ENCODE peak calls at places on chromosome 1, in nine cellular contexts. F is esophagus squamous epithelium; H is sigmoid colon; V is cardiac muscle cell; R is pancreas; N is heart right ventricle; Q is stomach; K is naive thymus-derived CD4-positive, alpha-beta T cell; X is foreskin keratinocyte. G is an unnamed sample. For H3K4me1, the result is how much of the 10 kb centered on the place peaks cover.

GRCh38 chr1:32915766-32916455 is 14.7 kb upstream of the TMEM54 start:
- DNase-seq in F (no peak), H (no peak), V (no peak), R (no peak), N (no peak), Q (no peak), K (no peak), X (no peak), G (no peak)

GRCh38 chr1:229003233-229004031 is 267.5 kb upstream of the RAB4A start:
- DNase-seq in F (no peak), H (peak), V (peak), R (no peak), N (no peak), Q (no peak), K (no peak), X (no peak), G (no peak)

GRCh38 chr1:24586970-24587820 is 31.3 kb downstream of the NCMAP start:
- DNase-seq in F (no peak), H (no peak), V (peak), R (peak), N (peak), Q (peak), K (no peak), X (no peak), G (peak)

GRCh38 chr1:188386161-188386560 is 1557.4 kb downstream of the PLA2G4A start:
- DNase-seq in F (no peak), H (no peak), V (peak), R (no peak), N (no peak), Q (no peak), K (no peak), X (no peak), G (no peak)

GRCh38 chr1:43507296-43508295 is 23.1 kb upstream of the PTPRF start:
- DNase-seq in F (no peak), H (no peak), V (no peak), R (no peak), N (no peak), Q (no peak), K (no peak), X (no peak), G (no peak)

GRCh38 chr1:185337221-185337620 is 20.2 kb upstream of the IVNS1ABP start:
- DNase-seq in F (no peak), H (no peak), V (peak), R (no peak), N (no peak), Q (no peak), K (no peak), X (no peak), G (no peak)

GRCh38 chr1:195701149-195701548 is 907.1 kb downstream of the KCNT2 start:
- DNase-seq in F (no peak), H (no peak), V (no peak), R (no peak), N (no peak), Q (no peak), K (no peak), X (no peak), G (no peak)

GRCh38 chr1:209838537-209838936 is 10.8 kb downstream of the UTP25 start:
- DNase-seq in F (no peak), H (no peak), V (no peak), R (no peak), N (no peak), Q (peak), K (no peak), X (no peak), G (peak)

GRCh38 chr1:76230894-76231293 is 156.3 kb downstream of the ST6GALNAC3 start:
- DNase-seq in F (no peak), H (no peak), V (no peak), R (no peak), N (no peak), Q (no peak), K (no peak), X (no peak), G (no peak)

GRCh38 chr1:211606914-211607751 is 28.2 kb upstream of the SLC30A1 start:
- DNase-seq in F (peak), H (no peak), V (peak), R (no peak), N (no peak), Q (no peak), K (no peak), X (no peak), G (no peak)

GRCh38 chr1:56644941-56645662 is at the start of gene PRKAA2:
- DNase-seq in F (no peak), H (peak), V (peak), R (peak), N (peak), Q (peak), K (peak), X (no peak), G (peak)

GRCh38 chr1:59743324-59744108 is 71.2 kb upstream of the HOOK1 start:
- DNase-seq in F (no peak), H (no peak), V (peak), R (no peak), N (peak), Q (no peak), K (no peak), X (no peak), G (no peak)

GRCh38 chr1:15328785-15329480 is 80.8 kb upstream of the EFHD2 start:
- DNase-seq in F (no peak), H (no peak), V (peak), R (peak), N (peak), Q (peak), K (no peak), X (no peak), G (no peak)

GRCh38 chr1:7688659-7689058 is 82.4 kb upstream of the VAMP3 start:
- DNase-seq in F (no peak), H (no peak), V (no peak), R (no peak), N (no peak), Q (no peak), K (no peak), X (no peak), G (peak)

GRCh38 chr1:7691557-7691956 is 79.5 kb upstream of the VAMP3 start:
- DNase-seq in F (no peak), H (no peak), V (no peak), R (no peak), N (no peak), Q (no peak), K (no peak), X (no peak), G (no peak)

GRCh38 chr1:7692038-7692437 is 79.1 kb upstream of the VAMP3 start:
- DNase-seq in F (no peak), H (no peak), V (no peak), R (no peak), N (no peak), Q (no peak), K (no peak), X (no peak), G (no peak)

GRCh38 chr1:7690496-7691182 is 80.5 kb upstream of the VAMP3 start:
- DNase-seq in F (no peak), H (no peak), V (no peak), R (no peak), N (no peak), Q (no peak), K (no peak), X (no peak), G (no peak)

GRCh38 chr1:7690076-7690475 is 81.0 kb upstream of the VAMP3 start:
- DNase-seq in F (no peak), H (no peak), V (no peak), R (no peak), N (no peak), Q (no peak), K (no peak), X (no peak), G (no peak)
- H3K4me1 ChIP-seq in F (under half), H (under half), V (under half), R (under half), N (under half), Q (under half), K (under half), X (under half), G (under half)

DNA sequence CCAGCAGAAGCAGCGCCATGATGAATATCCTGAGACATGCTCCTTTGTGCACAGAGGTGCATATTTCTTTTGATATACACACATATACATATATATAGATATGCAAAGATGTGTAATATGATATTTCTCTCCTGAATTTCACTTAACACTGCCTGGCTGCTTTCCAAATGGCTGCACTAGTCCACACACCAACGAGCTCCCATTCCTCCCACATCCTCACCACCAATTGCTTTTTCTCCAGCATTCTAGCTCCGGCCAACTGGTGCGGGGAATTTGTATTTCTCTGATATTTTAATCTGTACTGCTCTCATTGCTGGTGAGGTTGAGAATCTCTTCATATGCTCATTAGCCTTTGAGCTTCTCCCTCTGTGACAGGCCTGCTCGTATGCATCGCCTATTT is 248.3 kb downstream of the SIPA1L2 start:
- DNase-seq in F (no peak), H (no peak), V (peak), R (no peak), N (no peak), Q (no peak), K (no peak), X (no peak), G (no peak)
- H3K4me1 ChIP-seq in F (under half), H (under half), V (under half), R (under half), N (under half), Q (under half), K (under half), X (under half), G (under half)

GRCh38 chr1:156664046-156664948 is 12.9 kb downstream of the NES start:
- DNase-seq in F (no peak), H (no peak), V (no peak), R (no peak), N (no peak), Q (no peak), K (no peak), X (no peak), G (no peak)

GRCh38 chr1:156663178-156663577 is 14.0 kb downstream of the NES start:
- DNase-seq in F (no peak), H (peak), V (no peak), R (no peak), N (peak), Q (no peak), K (no peak), X (no peak), G (no peak)

GRCh38 chr1:156665539-156665938 is 11.7 kb downstream of the NES start:
- DNase-seq in F (no peak), H (no peak), V (no peak), R (no peak), N (no peak), Q (no peak), K (no peak), X (no peak), G (no peak)

GRCh38 chr1:156666862-156667609 is 10.2 kb downstream of the NES start:
- DNase-seq in F (no peak), H (no peak), V (no peak), R (no peak), N (no peak), Q (no peak), K (no peak), X (no peak), G (no peak)

DNA sequence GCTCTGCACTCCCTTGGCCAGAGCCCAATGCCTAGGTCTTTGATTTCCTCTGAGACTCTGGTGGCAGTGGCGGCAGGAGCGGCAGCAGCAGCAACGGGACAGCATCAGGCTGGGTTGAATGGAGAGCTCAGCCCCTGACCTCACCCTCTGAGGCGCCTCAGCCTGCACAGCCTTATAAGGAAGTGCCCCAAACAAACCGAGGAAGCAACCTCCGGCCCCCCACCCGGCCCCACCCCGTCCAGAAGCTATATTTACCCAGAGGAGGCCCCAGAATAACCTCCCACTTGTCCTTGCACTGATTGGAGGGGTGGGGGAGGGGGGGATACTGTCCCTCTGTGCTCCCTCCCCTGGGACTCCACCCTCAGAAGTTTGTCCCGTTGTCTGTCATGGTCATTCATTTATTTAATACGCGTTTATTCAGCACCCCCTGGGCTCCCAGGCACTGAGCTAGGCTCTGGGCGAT is 12.2 kb downstream of the NES start:
- DNase-seq in F (no peak), H (no peak), V (no peak), R (no peak), N (peak), Q (no peak), K (no peak), X (no peak), G (peak)
- H3K4me1 ChIP-seq in F (half or more), H (half or more), V (half or more), R (under half), N (half or more), Q (half or more), K (under half), X (under half), G (under half)

GRCh38 chr1:156752843-156753486 is 1.5 kb upstream of the HDGF start:
- DNase-seq in F (no peak), H (no peak), V (no peak), R (no peak), N (no peak), Q (no peak), K (no peak), X (no peak), G (no peak)

GRCh38 chr1:156750191-156750931 is 1.1 kb downstream of the HDGF start:
- DNase-seq in F (no peak), H (no peak), V (no peak), R (peak), N (no peak), Q (peak), K (no peak), X (peak), G (peak)

GRCh38 chr1:156749429-156750118 is 1.9 kb downstream of the HDGF start:
- DNase-seq in F (no peak), H (no peak), V (no peak), R (no peak), N (no peak), Q (peak), K (no peak), X (no peak), G (peak)

GRCh38 chr1:156751724-156752481 is 428 bp upstream of the HDGF start:
- DNase-seq in F (peak), H (peak), V (peak), R (peak), N (peak), Q (peak), K (peak), X (peak), G (peak)

DNA sequence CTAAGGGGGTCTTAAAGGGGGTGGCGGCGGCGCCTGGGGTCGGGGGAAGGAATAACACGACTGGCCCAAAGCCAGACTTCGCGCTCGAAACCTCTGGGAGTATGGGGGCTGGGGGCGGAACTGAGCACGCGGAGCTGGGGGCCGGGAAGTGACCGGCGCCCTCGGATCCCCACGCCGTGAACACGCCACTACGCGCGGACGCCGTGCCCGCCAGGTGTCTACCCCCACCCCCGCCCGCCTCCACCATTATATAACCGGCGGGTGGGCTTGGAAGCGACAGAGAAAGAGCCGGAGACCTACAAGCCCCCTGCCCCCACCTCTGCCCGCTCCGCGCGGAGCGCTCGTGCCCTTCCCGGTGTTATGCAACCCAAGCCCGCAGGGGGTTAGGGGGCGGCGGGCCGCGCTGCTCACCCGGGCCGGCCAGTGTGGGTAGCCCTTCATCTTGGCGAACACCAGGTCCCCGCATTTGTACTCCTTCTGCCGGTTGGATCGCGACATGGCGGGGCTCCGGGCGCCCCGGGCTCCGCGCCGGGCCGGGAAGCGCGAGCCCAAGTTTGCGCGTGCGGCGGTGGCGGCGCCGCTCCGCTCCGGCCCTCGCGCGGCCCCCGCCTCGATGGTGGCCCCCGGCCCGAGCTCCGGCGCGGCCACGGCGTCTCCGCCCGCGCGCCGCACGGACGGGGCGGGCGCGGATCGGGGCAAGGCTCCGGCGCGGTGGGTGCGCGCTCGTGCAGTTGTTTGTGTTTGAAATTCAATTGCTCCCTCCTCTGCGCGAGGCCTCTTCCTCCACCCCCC is at the start of gene HDGF:
- DNase-seq in F (no peak), H (peak), V (peak), R (peak), N (peak), Q (peak), K (no peak), X (no peak), G (peak)
- H3K4me1 ChIP-seq in F (under half), H (half or more), V (under half), R (under half), N (half or more), Q (half or more), K (under half), X (under half), G (under half)

DNA sequence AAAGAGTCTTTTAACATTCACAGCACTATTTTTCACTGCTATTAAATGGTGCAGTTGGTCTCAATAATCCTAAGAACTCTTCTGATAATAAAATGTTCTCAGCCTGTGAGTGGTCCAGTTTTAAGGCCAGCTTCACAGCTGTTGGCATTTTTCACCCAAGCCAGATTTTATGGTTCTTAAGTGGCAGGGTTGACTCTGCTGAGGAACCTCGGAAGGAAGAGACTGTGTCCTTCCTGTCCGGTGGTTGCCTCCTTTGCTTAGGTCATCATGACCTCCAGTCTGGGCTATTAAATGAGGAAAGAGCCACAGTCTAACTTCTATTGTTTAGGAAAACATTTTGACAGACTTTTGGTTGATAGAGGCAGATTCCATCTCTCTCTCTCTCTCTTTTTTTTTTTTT is 112.5 kb upstream of the SERBP1 start:
- DNase-seq in F (no peak), H (no peak), V (no peak), R (no peak), N (no peak), Q (no peak), K (no peak), X (no peak), G (no peak)
- H3K4me1 ChIP-seq in F (under half), H (under half), V (under half), R (under half), N (under half), Q (under half), K (under half), X (under half), G (under half)

DNA sequence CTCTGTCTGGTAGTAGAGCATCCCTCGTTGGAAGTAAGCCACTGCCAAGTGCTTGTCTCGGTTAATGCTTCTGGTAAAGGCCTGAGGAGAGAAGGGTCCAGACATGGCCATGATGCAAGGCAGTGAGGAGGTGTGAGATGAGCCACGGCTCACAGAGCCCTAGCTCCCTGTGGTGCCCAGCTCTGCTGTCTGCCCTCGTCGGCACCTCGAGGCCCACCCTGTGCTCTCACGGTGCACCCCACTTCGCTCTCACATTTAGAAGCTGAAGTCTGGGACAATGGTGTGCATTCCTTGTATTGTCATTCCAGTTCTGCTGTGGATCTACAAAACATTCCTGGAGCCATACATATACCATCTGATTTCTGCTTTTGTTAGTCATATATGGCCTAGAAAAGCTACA is 3.4 kb downstream of the NCF2 start:
- DNase-seq in F (no peak), H (no peak), V (no peak), R (no peak), N (no peak), Q (no peak), K (no peak), X (no peak), G (no peak)
- H3K4me1 ChIP-seq in F (under half), H (under half), V (under half), R (under half), N (under half), Q (under half), K (under half), X (under half), G (under half)

DNA sequence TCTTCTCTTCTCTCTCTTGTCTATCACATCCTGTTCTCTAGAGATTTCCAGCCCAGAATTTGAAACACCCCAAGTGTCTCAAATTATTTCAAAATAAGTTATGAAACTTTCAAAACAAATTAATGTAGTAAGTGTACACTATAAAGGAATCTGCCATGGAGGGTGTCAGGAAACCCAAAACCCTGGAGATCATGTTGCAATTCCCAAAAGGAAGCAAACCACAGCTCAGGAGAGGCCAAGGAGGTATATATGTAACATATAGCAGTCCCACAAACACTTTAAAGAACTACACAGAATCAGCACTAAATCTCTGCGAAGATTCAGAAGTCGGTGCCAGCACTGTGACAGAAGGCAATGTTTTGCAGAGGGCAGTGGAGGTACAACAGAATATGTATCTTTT is 26.6 kb downstream of the PTPN14 start:
- DNase-seq in F (no peak), H (no peak), V (peak), R (no peak), N (no peak), Q (no peak), K (no peak), X (no peak), G (no peak)
- H3K4me1 ChIP-seq in F (under half), H (half or more), V (under half), R (under half), N (half or more), Q (under half), K (under half), X (under half), G (under half)

DNA sequence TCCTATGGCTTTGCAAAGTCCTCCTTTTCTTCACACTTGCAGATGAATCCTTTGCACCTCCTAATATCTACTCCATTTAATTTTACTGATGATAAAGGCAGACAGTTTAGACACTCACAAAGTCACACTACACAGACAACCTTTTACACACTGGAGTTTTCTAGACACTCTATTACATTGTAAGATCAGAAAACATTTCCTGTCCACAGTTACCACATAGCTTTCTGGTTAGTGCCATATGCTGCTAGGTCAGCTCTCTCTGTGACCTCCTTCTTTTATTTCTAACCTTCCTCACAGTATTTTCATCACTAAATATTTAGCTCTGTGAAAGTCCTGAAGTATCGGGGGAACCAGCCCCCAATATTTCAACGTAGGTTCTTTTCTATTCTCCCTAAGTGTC is 5.1 kb downstream of the SH2D1B start:
- DNase-seq in F (no peak), H (no peak), V (peak), R (no peak), N (no peak), Q (no peak), K (no peak), X (no peak), G (no peak)
- H3K4me1 ChIP-seq in F (under half), H (under half), V (under half), R (under half), N (under half), Q (under half), K (under half), X (under half), G (under half)